ENCODE peak calls at places on chromosomes 11 and 22, in seven cellular contexts. Y is fibroblast of the conjunctiva; S is non-pigmented ciliary epithelial cell; K is activated CD4-positive, alpha-beta T cell treated with anti-CD3 and anti-CD28 coated beads for 24 hours; D is HTR-8/SVneo; H is RPMI7951; Z is heart left ventricle. T is an unnamed sample.

GRCh38 chr11:78374917-78375316 is 42.7 kb downstream of the GAB2 start:
- DNase-seq in Y (no peak), S (no peak), K (no peak), D (no peak), H (no peak), Z (no peak), T (no peak)

GRCh38 chr11:18027475-18027874 is 14.6 kb upstream of the SERGEF start:
- DNase-seq in Y (no peak), S (no peak), K (no peak), D (no peak), H (no peak), Z (no peak), T (no peak)

GRCh38 chr11:18578975-18579598 is 9.4 kb downstream of the UEVLD start:
- DNase-seq in Y (no peak), S (no peak), K (no peak), D (no peak), H (no peak), Z (no peak), T (no peak)

GRCh38 chr11:100927579-100927978 is 202.0 kb downstream of the PGR start:
- DNase-seq in Y (no peak), S (no peak), K (no peak), D (no peak), H (peak), Z (no peak), T (no peak)

GRCh38 chr11:92765965-92766371 is 203.5 kb upstream of the MTNR1B start:
- DNase-seq in Y (no peak), S (no peak), K (no peak), D (peak), H (peak), Z (no peak), T (peak)

GRCh38 chr11:70433966-70434812 is 35.9 kb downstream of the CTTN start:
- DNase-seq in Y (no peak), S (no peak), K (no peak), D (no peak), H (no peak), Z (no peak), T (no peak)

GRCh38 chr22:20093437-20093836 is 13.4 kb downstream of the DGCR8 start:
- DNase-seq in Y (no peak), S (no peak), K (no peak), D (no peak), H (no peak), Z (no peak), T (no peak)

GRCh38 chr22:45496451-45496941 is 6.2 kb upstream of the FBLN1 start:
- DNase-seq in Y (no peak), S (no peak), K (no peak), D (no peak), H (no peak), Z (no peak), T (no peak)

GRCh38 chr22:45574069-45574703 is 71.5 kb downstream of the FBLN1 start:
- DNase-seq in Y (no peak), S (no peak), K (no peak), D (no peak), H (no peak), Z (no peak), T (no peak)

GRCh38 chr22:39317756-39318506 is 1.5 kb downstream of the RPL3 start:
- DNase-seq in Y (no peak), S (no peak), K (no peak), D (no peak), H (peak), Z (no peak), T (no peak)

GRCh38 chr11:16080688-16081388 is 275.5 kb downstream of the SOX6 start:
- DNase-seq in Y (no peak), S (no peak), K (no peak), D (no peak), H (peak), Z (no peak), T (no peak)

GRCh38 chr11:111665779-111666178 is 63.5 kb downstream of the SIK2 start:
- DNase-seq in Y (peak), S (no peak), K (no peak), D (peak), H (peak), Z (no peak), T (peak)

GRCh38 chr22:44098021-44098739 is 74.1 kb downstream of the PARVB start:
- DNase-seq in Y (no peak), S (no peak), K (no peak), D (no peak), H (no peak), Z (peak), T (no peak)

GRCh38 chr11:20739004-20739612 is 69.7 kb downstream of the NELL1 start:
- DNase-seq in Y (no peak), S (no peak), K (no peak), D (no peak), H (no peak), Z (no peak), T (no peak)

GRCh38 chr11:71446942-71447688 is 1.1 kb downstream of the DHCR7 start:
- DNase-seq in Y (peak), S (peak), K (no peak), D (peak), H (peak), Z (peak), T (peak)

GRCh38 chr11:101429708-101430107 is 154.1 kb downstream of the TRPC6 start:
- DNase-seq in Y (no peak), S (no peak), K (no peak), D (no peak), H (no peak), Z (no peak), T (no peak)

GRCh38 chr11:95088946-95089619 is 563 bp upstream of the ENDOD1 start:
- DNase-seq in Y (no peak), S (no peak), K (no peak), D (no peak), H (peak), Z (no peak), T (no peak)

GRCh38 chr11:63906585-63906984 is 10.4 kb downstream of the RCOR2 start:
- DNase-seq in Y (no peak), S (no peak), K (peak), D (no peak), H (no peak), Z (no peak), T (peak)

T was measured in hepatic stellate cell.